ENCODE peak calls at places on chromosomes 12 and 14, in six cellular contexts. D is endothelial cell, F is SHP77, C is foreskin fibroblast, Q is smooth muscle cell of the brain vasculature, W is right cardiac atrium. G is an unnamed sample.

GRCh38 chr12:109065154-109065852 is 12.9 kb downstream of the USP30 start:
- DNase-seq in D (no peak), F (no peak), C (no peak), Q (no peak), W (no peak), G (no peak)

GRCh38 chr12:118645219-118645618 is 268.9 kb downstream of the SUDS3 start:
- DNase-seq in D (peak), F (no peak), C (no peak), Q (no peak), W (no peak), G (no peak)

GRCh38 chr12:6547987-6548386 is 7.9 kb downstream of the IFFO1 start:
- DNase-seq in D (no peak), F (no peak), C (peak), Q (no peak), W (peak), G (no peak)

GRCh38 chr14:58637040-58637390 is 747 bp upstream of the DACT1 start:
- DNase-seq in D (no peak), F (no peak), C (peak), Q (peak), W (peak), G (peak)

GRCh38 chr12:51922762-51923505 is 15.6 kb downstream of the ACVRL1 start:
- DNase-seq in D (no peak), F (no peak), C (peak), Q (no peak), W (peak), G (no peak)

GRCh38 chr12:116568203-116568602 is 9.0 kb downstream of the MAP1LC3B2 start:
- DNase-seq in D (no peak), F (no peak), C (no peak), Q (no peak), W (no peak), G (no peak)

GRCh38 chr14:64918216-64918615 is 4.0 kb downstream of the CHURC1 start:
- DNase-seq in D (no peak), F (no peak), C (no peak), Q (no peak), W (no peak), G (no peak)

GRCh38 chr12:57224973-57225679 is 4.4 kb upstream of the SHMT2 start:
- DNase-seq in D (peak), F (peak), C (no peak), Q (no peak), W (no peak), G (no peak)

GRCh38 chr14:65206448-65207096 is 104.3 kb upstream of the MAX start:
- DNase-seq in D (no peak), F (no peak), C (peak), Q (no peak), W (no peak), G (no peak)

GRCh38 chr14:67567654-67568053 is 32.4 kb downstream of the PIGH start:
- DNase-seq in D (no peak), F (no peak), C (no peak), Q (no peak), W (no peak), G (no peak)

GRCh38 chr12:43226151-43226550 is 325.9 kb downstream of the ADAMTS20 start:
- DNase-seq in D (no peak), F (no peak), C (no peak), Q (no peak), W (no peak), G (no peak)

GRCh38 chr14:59566725-59567124 is 9.9 kb downstream of the CCDC175 start:
- DNase-seq in D (no peak), F (no peak), C (no peak), Q (no peak), W (no peak), G (no peak)

GRCh38 chr12:85448031-85448430 is 168.0 kb downstream of the ALX1 start:
- DNase-seq in D (no peak), F (no peak), C (no peak), Q (no peak), W (no peak), G (no peak)

GRCh38 chr12:49777341-49777740 is 36.0 kb downstream of the TMBIM6 start:
- DNase-seq in D (no peak), F (no peak), C (no peak), Q (no peak), W (no peak), G (no peak)

GRCh38 chr12:114656906-114657596 is 26.9 kb downstream of the TBX3 start:
- DNase-seq in D (no peak), F (no peak), C (no peak), Q (no peak), W (no peak), G (no peak)

GRCh38 chr14:75515631-75515999 is 6.7 kb upstream of the BATF start:
- DNase-seq in D (no peak), F (no peak), C (no peak), Q (no peak), W (no peak), G (no peak)

GRCh38 chr12:78338054-78338785 is 507.5 kb downstream of the NAV3 start:
- DNase-seq in D (no peak), F (no peak), C (no peak), Q (no peak), W (no peak), G (no peak)

GRCh38 chr12:29517265-29517664 is 19.8 kb upstream of the OVCH1 start:
- DNase-seq in D (no peak), F (peak), C (no peak), Q (no peak), W (no peak), G (no peak)

GRCh38 chr14:61695695-61696527 is 598 bp downstream of the HIF1A start:
- DNase-seq in D (peak), F (peak), C (peak), Q (no peak), W (peak), G (no peak)

GRCh38 chr12:48336066-48336465 is 14.7 kb downstream of the ZNF641 start:
- DNase-seq in D (no peak), F (no peak), C (no peak), Q (no peak), W (no peak), G (no peak)

GRCh38 chr12:63319386-63319785 is 168.4 kb upstream of the AVPR1A start:
- DNase-seq in D (no peak), F (no peak), C (peak), Q (no peak), W (no peak), G (no peak)

GRCh38 chr12:107368586-107368985 is 275.2 kb upstream of the CRY1 start:
- DNase-seq in D (no peak), F (no peak), C (no peak), Q (no peak), W (no peak), G (no peak)

GRCh38 chr12:39157696-39158342 is 252.4 kb upstream of the CPNE8 start:
- DNase-seq in D (no peak), F (no peak), C (no peak), Q (no peak), W (peak), G (no peak)

GRCh38 chr14:89131004-89131750 is 285.9 kb downstream of the FOXN3 start:
- DNase-seq in D (no peak), F (no peak), C (peak), Q (no peak), W (no peak), G (no peak)

GRCh38 chr14:41805633-41806032 is 199.0 kb downstream of the LRFN5 start:
- DNase-seq in D (no peak), F (no peak), C (no peak), Q (no peak), W (no peak), G (no peak)

GRCh38 chr12:108967869-108968540 is 52.9 kb downstream of the SVOP start:
- DNase-seq in D (no peak), F (peak), C (no peak), Q (no peak), W (no peak), G (no peak)

GRCh38 chr14:84410344-84410743 is 1119.6 kb upstream of the FLRT2 start:
- DNase-seq in D (no peak), F (no peak), C (no peak), Q (no peak), W (no peak), G (no peak)

GRCh38 chr12:121465921-121466799 is 66.2 kb downstream of the RNF34 start:
- DNase-seq in D (peak), F (no peak), C (peak), Q (no peak), W (peak), G (no peak)

G was measured in brain pericyte.